ENCODE peak calls at places on chromosomes 2 and 18, in five cellular contexts. S is lower lobe of right lung; M is uterus; X is mammary epithelial cell; E is CD8-positive, alpha-beta memory T cell. G is an unnamed sample.

GRCh38 chr2:77521931-77522470 is at the start of gene LRRTM4:
- DNase-seq in S (no peak), M (no peak), X (no peak), E (no peak), G (no peak)

GRCh38 chr2:144234115-144234772 is 285.7 kb downstream of the ZEB2 start:
- DNase-seq in S (no peak), M (no peak), X (no peak), E (no peak), G (no peak)

GRCh38 chr2:238941262-238941792 is 93.4 kb downstream of the TWIST2 start:
- DNase-seq in S (no peak), M (no peak), X (no peak), E (no peak), G (no peak)

GRCh38 chr18:23380001-23380550 is 73.0 kb upstream of the RIOK3 start:
- DNase-seq in S (peak; percentile 80), M (no peak), X (peak; percentile 5), E (no peak), G (peak; percentile 87)

GRCh38 chr2:239660390-239661228 is 259.8 kb upstream of the HDAC4 start:
- DNase-seq in S (no peak), M (no peak), X (peak; percentile 47), E (no peak), G (no peak)

GRCh38 chr2:100197643-100198153 is 55.3 kb upstream of the AFF3 start:
- DNase-seq in S (peak; percentile 83), M (peak; percentile 76), X (no peak), E (no peak), G (peak; percentile 57)

GRCh38 chr2:18077211-18077610 is 198.7 kb downstream of the KCNS3 start:
- DNase-seq in S (no peak), M (no peak), X (no peak), E (no peak), G (no peak)

GRCh38 chr18:49673281-49673680 is 111.4 kb downstream of the LIPG start:
- DNase-seq in S (no peak), M (no peak), X (no peak), E (no peak), G (no peak)

GRCh38 chr2:219514196-219514761 is at the start of gene ASIC4:
- DNase-seq in S (no peak), M (no peak), X (no peak), E (no peak), G (no peak)

GRCh38 chr2:77268626-77269025 is 253.6 kb downstream of the LRRTM4 start:
- DNase-seq in S (no peak), M (no peak), X (no peak), E (no peak), G (no peak)

GRCh38 chr18:42937434-42937833 is 178.1 kb downstream of the RIT2 start:
- DNase-seq in S (no peak), M (no peak), X (no peak), E (no peak), G (no peak)

GRCh38 chr2:129006135-129006885 is 687.6 kb upstream of the HS6ST1 start:
- DNase-seq in S (no peak), M (no peak), X (no peak), E (no peak), G (no peak)

GRCh38 chr2:228747478-228747877 is 523.6 kb downstream of the PID1 start:
- DNase-seq in S (no peak), M (no peak), X (peak; percentile 14), E (no peak), G (no peak)

GRCh38 chr2:25041307-25041927 is 459 bp upstream of the EFR3B start:
- DNase-seq in S (peak; percentile 79), M (peak; percentile 54), X (peak; percentile 27), E (peak; percentile 3), G (peak; percentile 37)

GRCh38 chr2:102356741-102357140 is 1.1 kb downstream of the IL18R1 start:
- DNase-seq in S (no peak), M (no peak), X (no peak), E (no peak), G (no peak)

GRCh38 chr2:27710176-27710575 is 46.5 kb downstream of the SLC4A1AP start:
- DNase-seq in S (no peak), M (no peak), X (no peak), E (no peak), G (no peak)

GRCh38 chr2:37721219-37721600 is 49.8 kb upstream of the CDC42EP3 start:
- DNase-seq in S (no peak), M (no peak), X (no peak), E (no peak), G (no peak)

GRCh38 chr2:86809481-86810121 is 18.9 kb upstream of the CD8A start:
- DNase-seq in S (no peak), M (no peak), X (no peak), E (no peak), G (no peak)

GRCh38 chr2:25251461-25252273 is 83.3 kb upstream of the POMC start:
- DNase-seq in S (peak; percentile 75), M (peak; percentile 59), X (peak; percentile 27), E (peak; percentile 27), G (peak; percentile 3)

GRCh38 chr2:104858325-104858978 is 4.5 kb downstream of the POU3F3 start:
- DNase-seq in S (no peak), M (no peak), X (no peak), E (no peak), G (no peak)

GRCh38 chr2:96984300-96984699 is 2.1 kb downstream of the FAM178B start:
- DNase-seq in S (no peak), M (no peak), X (no peak), E (no peak), G (no peak)

GRCh38 chr2:213149332-213149875 is 2.0 kb downstream of the IKZF2 start:
- DNase-seq in S (no peak), M (no peak), X (no peak), E (no peak), G (no peak)

GRCh38 chr2:152200562-152201465 is 25.3 kb upstream of the STAM2 start:
- DNase-seq in S (peak; percentile 63), M (peak; percentile 85), X (peak; percentile 100), E (no peak), G (peak; percentile 99)

GRCh38 chr2:104289646-104290565 is 564.0 kb upstream of the POU3F3 start:
- DNase-seq in S (no peak), M (no peak), X (no peak), E (no peak), G (no peak)

GRCh38 chr2:23673830-23674679 is 252.9 kb downstream of the ATAD2B start:
- DNase-seq in S (no peak), M (no peak), X (no peak), E (no peak), G (no peak)

GRCh38 chr2:208268553-208268952 is 2.5 kb downstream of the PIKFYVE start:
- DNase-seq in S (no peak), M (no peak), X (no peak), E (no peak), G (no peak)

GRCh38 chr2:47079515-47080412 is 75.3 kb downstream of the STPG4 start:
- DNase-seq in S (peak; percentile 74), M (no peak), X (no peak), E (no peak), G (no peak)

GRCh38 chr2:180146541-180146940 is 139.4 kb upstream of the CWC22 start:
- DNase-seq in S (no peak), M (no peak), X (no peak), E (no peak), G (no peak)

GRCh38 chr18:7174359-7175107 is 56.4 kb upstream of the LRRC30 start:
- DNase-seq in S (no peak), M (no peak), X (peak; percentile 16), E (no peak), G (no peak)

GRCh38 chr18:51630706-51631105 is 433.2 kb upstream of the MEX3C start:
- DNase-seq in S (no peak), M (no peak), X (no peak), E (no peak), G (no peak)

GRCh38 chr2:6562762-6563161 is 302.9 kb downstream of the CMPK2 start:
- DNase-seq in S (no peak), M (no peak), X (no peak), E (no peak), G (no peak)

GRCh38 chr2:66693007-66693965 is 258.4 kb downstream of the MEIS1 start:
- DNase-seq in S (no peak), M (no peak), X (no peak), E (no peak), G (no peak)

GRCh38 chr2:70935468-70936164 is at the start of gene ATP6V1B1:
- DNase-seq in S (no peak), M (no peak), X (no peak), E (no peak), G (no peak)
- H3K27me3 ChIP-seq in S (peaks cover 6% of the 10 kb centered on the region), M (no peaks in the 10 kb centered on the region), X (no peaks in the 10 kb centered on the region), E (no peaks in the 10 kb centered on the region), G (no peaks in the 10 kb centered on the region)

DNA sequence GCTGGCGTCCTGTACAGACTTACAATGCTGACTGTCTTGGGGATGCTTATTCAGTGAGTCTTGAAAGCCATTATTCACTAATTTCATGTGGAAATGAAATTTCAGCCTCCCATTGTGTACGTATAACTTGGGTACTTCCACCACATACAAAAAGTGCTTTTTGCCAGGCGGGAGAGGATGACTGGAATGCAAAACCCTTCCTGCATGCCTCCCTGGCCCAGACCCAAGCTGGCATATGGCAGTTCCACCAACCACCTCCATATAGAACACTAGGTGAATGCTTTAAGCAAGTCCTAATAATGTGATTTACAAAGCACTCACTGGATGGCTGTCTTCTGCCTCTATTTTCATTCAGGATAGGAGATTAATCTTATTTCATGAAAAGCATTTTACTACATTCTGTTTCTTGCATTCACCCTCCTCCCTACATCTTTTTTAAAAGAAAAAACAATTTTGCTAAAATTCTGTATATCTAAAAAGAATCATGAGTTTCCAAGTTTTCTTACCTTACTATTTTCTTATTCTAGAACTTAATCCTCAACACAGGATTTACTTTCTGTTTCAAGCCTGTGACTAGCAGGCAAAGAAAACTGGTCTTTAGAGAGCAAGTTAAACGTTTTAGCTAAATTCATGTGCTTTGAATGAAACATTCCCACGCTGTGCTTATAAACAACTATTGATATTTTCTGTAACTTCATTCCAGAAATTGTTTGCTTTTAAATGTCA is 327.6 kb downstream of the NCKAP5 start:
- DNase-seq in S (no peak), M (no peak), X (no peak), E (no peak), G (no peak)
- H3K27ac ChIP-seq in S (peak overlapping the region; percentile 42), M (no peak overlapping the region), X (no peak overlapping the region), E (no peak overlapping the region), G (peak overlapping the region; percentile 58)

GRCh38 chr2:202909394-202910192 is 1.9 kb downstream of the WDR12 start:
- DNase-seq in S (no peak), M (no peak), X (no peak), E (no peak), G (no peak)
- H3K4me3 ChIP-seq in S (no peak overlapping the region), M (no peak overlapping the region), X (peak overlapping the region; percentile 99), E (no peak overlapping the region), G (peak overlapping the region; percentile 99)

GRCh38 chr2:29317077-29317517 is 201.9 kb downstream of the CLIP4 start:
- DNase-seq in S (no peak), M (no peak), X (no peak), E (no peak), G (no peak)
- H3K27me3 ChIP-seq in S (no peaks in the 10 kb centered on the region), M (no peaks in the 10 kb centered on the region), X (no peaks in the 10 kb centered on the region), E (no peaks in the 10 kb centered on the region), G (peaks cover 1% of the 10 kb centered on the region)

DNA sequence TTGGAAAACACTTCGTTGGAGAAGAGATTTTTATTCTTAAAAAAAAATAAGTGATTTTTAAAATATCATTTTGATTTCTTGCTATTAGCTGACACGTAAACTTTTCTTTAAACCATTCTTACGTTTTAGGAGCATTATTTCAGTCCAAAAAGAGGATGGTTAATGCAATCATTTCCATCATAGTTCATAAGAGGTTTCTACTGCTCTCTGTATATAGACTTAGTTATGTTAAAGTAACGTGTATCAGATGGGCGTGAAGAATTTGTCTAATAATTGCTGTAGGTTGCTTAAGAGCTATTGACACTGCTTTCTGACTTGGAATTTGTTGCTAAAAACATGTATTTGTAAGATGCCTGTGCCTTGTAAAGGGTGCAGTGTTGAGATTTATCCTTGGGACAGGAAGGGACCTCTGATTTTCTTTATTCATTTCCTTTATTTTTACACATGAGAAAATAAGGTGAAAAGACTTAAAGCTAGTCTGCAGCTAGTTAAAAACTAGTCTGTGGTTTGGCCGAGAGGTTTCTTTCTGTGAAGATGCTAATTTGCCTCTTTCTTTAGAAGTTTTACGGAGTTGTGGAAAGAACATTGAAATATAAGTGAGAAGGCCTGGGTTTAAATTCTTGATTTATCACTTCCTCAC is 2.9 kb downstream of the ANKRD12 start:
- DNase-seq in S (no peak), M (no peak), X (no peak), E (no peak), G (no peak)
- H3K27ac ChIP-seq in S (peak overlapping the region; percentile 88), M (peak overlapping the region; percentile 98), X (peak overlapping the region; percentile 83), E (peak overlapping the region; percentile 87), G (no peak overlapping the region)

G was measured in brain microvascular endothelial cell.